ENCODE peak calls at places on chromosomes 13 and 19, in nine cellular contexts. E is tibial artery; U is tibial nerve; V is hippocampal formation; Q is type B pancreatic cell; A is substantia nigra; H is psoas muscle; Z is NCI-H1092; O is stimulated activated CD4-positive, alpha-beta T cell treated with anti-CD3 and anti-CD28 coated beads, Interleukin-4, amount 100 ng/mL, for 4 hours. N is an unnamed sample.

GRCh38 chr13:112825071-112825470 is 135.2 kb downstream of the ATP11A start:
- DNase-seq in O (no peak), A (no peak), Q (no peak), E (no peak), H (no peak), V (no peak), Z (no peak), U (no peak), N (no peak)

GRCh38 chr19:46812898-46813569 is 24.6 kb upstream of the SLC1A5 start:
- DNase-seq in V (no peak), O (no peak), H (no peak), Q (no peak), U (no peak), A (no peak), E (peak), Z (no peak), N (no peak)

GRCh38 chr19:23071087-23071511 is 45.7 kb upstream of the ZNF730 start:
- DNase-seq in A (no peak), O (no peak), Q (peak), V (no peak), H (peak), Z (peak), E (no peak), U (no peak), N (peak)

GRCh38 chr13:40120781-40121180 is 465.3 kb downstream of the COG6 start:
- DNase-seq in Q (no peak), V (no peak), H (no peak), O (no peak), Z (no peak), A (no peak), E (no peak), U (no peak), N (no peak)

GRCh38 chr13:73334459-73334858 is 275.7 kb downstream of the KLF5 start:
- DNase-seq in Z (no peak), U (no peak), O (no peak), H (no peak), Q (no peak), V (no peak), E (no peak), A (no peak), N (no peak)

GRCh38 chr13:30429721-30430694 is 7.7 kb downstream of the UBE2L5 start:
- DNase-seq in H (no peak), U (no peak), A (no peak), E (no peak), V (no peak), Q (no peak), Z (no peak), O (no peak), N (no peak)

GRCh38 chr13:48493851-48494250 is 39.0 kb downstream of the RCBTB2 start:
- DNase-seq in U (no peak), O (no peak), E (no peak), Q (no peak), H (no peak), V (no peak), A (no peak), Z (no peak), N (no peak)

GRCh38 chr13:79776538-79776937 is 295.6 kb downstream of the NDFIP2 start:
- DNase-seq in A (no peak), O (no peak), E (no peak), U (no peak), Q (no peak), H (no peak), Z (no peak), V (no peak), N (no peak)

GRCh38 chr19:5128932-5129389 is 160.0 kb downstream of the KDM4B start:
- DNase-seq in H (no peak), O (no peak), Q (no peak), A (no peak), E (peak), Z (no peak), V (no peak), U (no peak), N (no peak)

GRCh38 chr19:16301999-16302694 is 22.5 kb upstream of the KLF2 start:
- DNase-seq in H (peak), U (no peak), E (no peak), A (no peak), O (no peak), V (no peak), Z (no peak), Q (no peak), N (no peak)

GRCh38 chr19:41363371-41363752 is 587 bp downstream of the B9D2 start:
- DNase-seq in H (no peak), O (no peak), U (no peak), A (no peak), Z (no peak), Q (no peak), V (no peak), E (no peak), N (no peak)

GRCh38 chr13:36666482-36667264 is 7.1 kb upstream of the SERTM1 start:
- DNase-seq in V (no peak), A (no peak), Z (peak), E (no peak), Q (no peak), H (no peak), U (no peak), O (no peak), N (no peak)

GRCh38 chr19:4115818-4116385 is 8.0 kb downstream of the MAP2K2 start:
- DNase-seq in O (no peak), Q (no peak), Z (no peak), H (no peak), E (no peak), V (no peak), U (no peak), A (no peak), N (no peak)

GRCh38 chr13:25463496-25463895 is 91.7 kb downstream of the ATP8A2 start:
- DNase-seq in Z (no peak), H (no peak), V (no peak), Q (no peak), A (no peak), E (no peak), U (no peak), O (no peak), N (no peak)

GRCh38 chr13:29935309-29935981 is 85.0 kb upstream of the UBL3 start:
- DNase-seq in A (no peak), Q (no peak), E (no peak), O (peak), U (no peak), V (peak), H (no peak), Z (no peak), N (peak)

N was measured in activated naive CD8-positive, alpha-beta T cell treated with anti-CD3 and anti-CD28 coated beads, Interleukin-2, amount 10 ng/mL, durations not matched to agents 7 days and 5 days.